ENCODE peak calls at places on chromosome 13, in five cellular contexts. A is heart right ventricle, L is SJSA1, G is adipocyte, K is right lobe of liver. Q is an unnamed sample.

GRCh38 chr13:40503966-40504591 is 162.4 kb downstream of the FOXO1 start:
- DNase-seq in A (no peak), K (peak; percentile 73), L (peak; percentile 90), G (no peak), Q (peak; percentile 81)

GRCh38 chr13:54852831-54853230 is 1824.2 kb downstream of the OLFM4 start:
- DNase-seq in K (no peak), L (no peak), A (no peak), G (no peak), Q (no peak)

GRCh38 chr13:45951724-45952123 is 100.2 kb upstream of the SIAH3 start:
- DNase-seq in A (no peak), L (no peak), K (no peak), G (peak; percentile 8), Q (peak; percentile 5)

GRCh38 chr13:41130356-41130755 is 2.2 kb downstream of the KBTBD6 start:
- DNase-seq in A (no peak), K (no peak), G (peak; percentile 15), L (no peak), Q (no peak)

GRCh38 chr13:79593611-79594275 is 112.8 kb downstream of the NDFIP2 start:
- DNase-seq in G (peak; percentile 49), A (no peak), L (no peak), K (no peak), Q (peak; percentile 83)

GRCh38 chr13:42329239-42329638 is 57.3 kb downstream of the AKAP11 start:
- DNase-seq in G (no peak), A (no peak), K (no peak), L (no peak), Q (no peak)

GRCh38 chr13:27960362-27961226 is 8.5 kb downstream of the CDX2 start:
- DNase-seq in G (no peak), K (peak; percentile 82), L (no peak), A (peak; percentile 11), Q (no peak)

GRCh38 chr13:108897955-108898354 is 268.5 kb downstream of the MYO16 start:
- DNase-seq in A (no peak), K (no peak), G (no peak), L (no peak), Q (no peak)

GRCh38 chr13:59458908-59459579 is 704.7 kb downstream of the DIAPH3 start:
- DNase-seq in L (no peak), A (peak; percentile 29), K (no peak), G (peak; percentile 79), Q (peak; percentile 61)

GRCh38 chr13:64817721-64818120 is 2412.4 kb downstream of the PCDH9 start:
- DNase-seq in K (no peak), G (peak; percentile 60), A (no peak), L (no peak), Q (no peak)

GRCh38 chr13:31962661-31963345 is 68.8 kb upstream of the FRY start:
- DNase-seq in G (no peak), K (no peak), A (no peak), L (no peak), Q (no peak)

GRCh38 chr13:37657134-37657533 is 58.6 kb upstream of the POSTN start:
- DNase-seq in K (no peak), L (peak; percentile 74), A (no peak), G (peak; percentile 31), Q (peak; percentile 49)

GRCh38 chr13:67726979-67727378 is 496.8 kb upstream of the PCDH9 start:
- DNase-seq in A (no peak), G (no peak), L (no peak), K (peak; percentile 17), Q (no peak)

GRCh38 chr13:42041017-42041683 is 7.3 kb upstream of the DGKH start:
- DNase-seq in G (peak; percentile 79), L (peak; percentile 56), K (peak; percentile 59), A (peak; percentile 51), Q (no peak)

GRCh38 chr13:76884571-76885202 is 1.5 kb downstream of the KCTD12 start:
- DNase-seq in A (peak; percentile 11), G (peak; percentile 60), K (no peak), L (no peak), Q (no peak)

GRCh38 chr13:76885203-76886004 is 801 bp downstream of the KCTD12 start:
- DNase-seq in K (peak; percentile 74), G (peak; percentile 84), L (peak; percentile 44), A (peak; percentile 82), Q (no peak)

GRCh38 chr13:76879876-76880270 is 6.3 kb downstream of the KCTD12 start:
- DNase-seq in L (no peak), K (no peak), A (no peak), G (no peak), Q (no peak)

GRCh38 chr13:76884167-76884566 is 2.0 kb downstream of the KCTD12 start:
- DNase-seq in G (peak; percentile 75), K (peak; percentile 22), L (no peak), A (peak; percentile 45), Q (no peak)

GRCh38 chr13:76882431-76882830 is 3.8 kb downstream of the KCTD12 start:
- DNase-seq in A (no peak), G (peak; percentile 77), L (no peak), K (no peak), Q (peak; percentile 55)
- H3K4me3 ChIP-seq in A (peak overlapping the region; percentile 85), G (peak overlapping the region; percentile 87), L (no peak overlapping the region), K (no peak overlapping the region), Q (no peak overlapping the region)

DNA sequence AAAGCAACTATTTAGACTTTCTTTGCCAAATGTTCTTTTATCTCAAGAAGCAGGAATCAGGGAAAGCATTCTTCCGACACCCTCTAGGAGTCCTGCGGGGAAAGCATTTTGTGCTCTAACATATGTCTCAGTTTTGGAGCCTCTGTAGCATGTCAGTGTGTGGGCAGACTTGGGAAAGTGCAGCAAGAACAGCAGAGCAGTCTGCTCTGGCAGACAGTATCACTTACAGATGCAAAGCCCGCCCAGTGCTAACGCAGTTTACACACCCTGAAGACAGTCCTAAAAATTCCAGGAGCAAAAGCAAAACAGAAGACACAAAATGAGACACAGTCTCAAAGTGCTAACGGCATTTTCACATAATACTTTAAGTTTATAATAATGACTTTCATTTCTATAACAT is 393.5 kb downstream of the KLF12 start:
- DNase-seq in K (no peak), A (peak; percentile 13), G (peak; percentile 44), L (no peak), Q (peak; percentile 30)
- H3K4me3 ChIP-seq in K (no peak overlapping the region), A (no peak overlapping the region), G (peak overlapping the region; percentile 79), L (no peak overlapping the region), Q (no peak overlapping the region)

GRCh38 chr13:51221108-51221507 is 1.1 kb upstream of the FAM124A start:
- DNase-seq in L (no peak), K (no peak), G (no peak), A (no peak), Q (no peak)

GRCh38 chr13:51221674-51222509 is at the start of gene FAM124A:
- DNase-seq in A (peak; percentile 36), G (peak; percentile 76), L (no peak), K (peak; percentile 41), Q (no peak)

GRCh38 chr13:51225034-51225433 is 2.8 kb downstream of the FAM124A start:
- DNase-seq in L (no peak), A (no peak), K (no peak), G (peak; percentile 5), Q (no peak)

GRCh38 chr13:51222510-51223283 is 499 bp downstream of the FAM124A start:
- DNase-seq in K (no peak), G (peak; percentile 31), A (no peak), L (no peak), Q (no peak)

GRCh38 chr13:51223284-51224270 is 1.4 kb downstream of the FAM124A start:
- DNase-seq in L (no peak), K (no peak), A (peak; percentile 20), G (no peak), Q (no peak)
- H3K4me3 ChIP-seq in L (no peak overlapping the region), K (no peak overlapping the region), A (peak overlapping the region; percentile 97), G (peak overlapping the region; percentile 91), Q (no peak overlapping the region)

GRCh38 chr13:97108535-97108910 is 113.6 kb upstream of the MBNL2 start:
- DNase-seq in L (no peak), K (no peak), G (no peak), A (no peak), Q (peak; percentile 25)

GRCh38 chr13:97107815-97108534 is 113.7 kb upstream of the OXGR1 start:
- DNase-seq in A (no peak), G (no peak), K (no peak), L (no peak), Q (no peak)

GRCh38 chr13:97109256-97109655 is 112.9 kb upstream of the MBNL2 start:
- DNase-seq in G (no peak), A (no peak), K (no peak), L (no peak), Q (no peak)

GRCh38 chr13:97111705-97112104 is 110.4 kb upstream of the MBNL2 start:
- DNase-seq in K (no peak), G (no peak), A (no peak), L (peak; percentile 78), Q (no peak)

DNA sequence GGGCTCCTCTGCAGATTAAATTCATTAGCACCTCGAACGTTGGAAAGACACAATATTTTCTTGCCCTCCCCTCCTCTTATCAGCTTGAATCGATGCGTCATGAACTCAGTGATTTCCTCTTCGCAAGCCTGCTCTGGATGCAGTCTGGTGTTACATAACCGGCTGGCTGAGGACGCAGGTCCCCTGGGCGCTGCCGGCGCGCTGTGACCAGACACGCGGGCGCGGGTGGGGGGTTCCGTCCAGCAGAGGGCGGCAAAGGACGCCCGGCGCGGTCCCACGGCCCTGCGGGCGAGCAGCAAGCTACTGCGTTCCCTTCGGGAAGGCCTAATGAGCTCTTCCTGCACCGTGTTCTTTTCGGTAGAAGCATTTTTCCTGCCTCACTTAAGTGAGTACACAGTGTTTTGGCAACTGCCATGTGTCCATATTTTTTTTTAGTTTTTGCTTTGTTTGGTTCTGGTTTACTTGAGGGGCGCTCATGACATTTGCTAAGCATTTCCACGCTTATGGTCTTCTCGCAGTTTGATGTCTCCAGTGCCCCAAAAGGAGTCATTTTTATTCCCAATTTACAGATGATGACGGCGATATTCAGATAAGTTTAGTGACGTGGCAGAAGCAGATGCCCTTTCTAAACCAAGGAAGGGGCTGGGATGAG is 112.2 kb upstream of the MBNL2 start:
- DNase-seq in K (peak; percentile 92), L (peak; percentile 70), A (peak; percentile 91), G (peak; percentile 94), Q (peak; percentile 53)
- H3K4me3 ChIP-seq in K (no peak overlapping the region), L (no peak overlapping the region), A (peak overlapping the region; percentile 33), G (peak overlapping the region; percentile 58), Q (no peak overlapping the region)

DNA sequence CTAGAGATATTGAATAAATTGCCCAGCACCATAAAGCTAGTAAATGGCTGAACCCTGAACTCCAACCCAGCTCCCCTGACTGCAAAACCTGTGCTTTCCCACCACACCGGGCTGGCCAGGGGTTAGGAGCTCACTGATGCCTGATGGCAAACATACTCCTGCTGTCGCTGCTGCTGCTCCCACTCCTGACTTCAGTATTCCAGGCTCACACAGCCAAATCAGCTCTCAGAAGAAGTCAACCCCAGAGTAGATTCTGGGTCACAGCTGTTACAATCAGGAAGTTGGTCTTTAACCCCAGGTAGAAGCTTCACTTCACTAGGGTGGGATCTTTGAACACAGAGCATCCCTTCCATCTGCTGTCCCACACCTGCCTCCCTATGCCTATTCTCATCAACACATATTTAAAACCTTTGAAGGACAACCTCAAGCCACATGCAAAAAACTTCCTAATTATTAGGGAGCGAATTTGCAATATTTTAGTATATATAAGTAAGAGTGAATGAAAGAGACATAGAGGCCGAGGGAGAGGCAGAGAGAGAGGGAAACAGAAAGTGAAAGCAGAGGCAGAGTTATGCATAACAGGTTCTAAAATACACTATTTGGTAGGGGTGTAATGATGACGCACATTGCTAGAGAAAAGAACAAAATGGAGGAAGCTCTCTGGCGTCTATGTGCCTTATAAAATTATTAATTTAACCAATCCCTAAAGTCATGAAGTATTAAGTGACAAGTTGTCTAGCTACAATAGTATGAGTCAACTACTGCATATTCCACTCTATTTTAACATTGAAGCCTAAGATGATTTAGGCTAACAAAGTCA is 99.4 kb upstream of the SERP2 start:
- DNase-seq in L (peak; percentile 51), A (no peak), G (peak; percentile 91), K (no peak), Q (no peak)
- H3K4me3 ChIP-seq in L (peak overlapping the region; percentile 1), A (peak overlapping the region; percentile 0), G (peak overlapping the region; percentile 18), K (peak overlapping the region; percentile 2), Q (peak overlapping the region; percentile 1)

GRCh38 chr13:35573639-35574038 is 97.2 kb upstream of the MAB21L1 start:
- DNase-seq in G (no peak), A (no peak), L (no peak), K (no peak), Q (no peak)
- H3K4me3 ChIP-seq in G (no peak overlapping the region), A (no peak overlapping the region), L (no peak overlapping the region), K (no peak overlapping the region), Q (no peak overlapping the region)

Q was measured in skeletal muscle cell.